ENCODE peak calls at places on chromosome 9, in five cellular contexts. I is ovary, C is transverse colon, R is pancreas, K is neural progenitor cell. F is an unnamed sample.

GRCh38 chr9:78612089-78612488 is 315.2 kb downstream of the PSAT1 start:
- DNase-seq in I (no peak), C (no peak), R (no peak), K (no peak), F (no peak)

GRCh38 chr9:89219637-89220036 is 41.0 kb upstream of the SHC3 start:
- DNase-seq in I (no peak), C (no peak), R (no peak), K (no peak), F (no peak)

GRCh38 chr9:122246666-122247065 is 17.9 kb upstream of the LHX6 start:
- DNase-seq in I (no peak), C (no peak), R (no peak), K (no peak), F (no peak)

GRCh38 chr9:77899679-77900354 is 131.8 kb downstream of the GNAQ start:
- DNase-seq in I (no peak), C (no peak), R (no peak), K (no peak), F (no peak)

GRCh38 chr9:36149197-36149596 is 12.7 kb downstream of the GLIPR2 start:
- DNase-seq in I (peak), C (no peak), R (no peak), K (no peak), F (no peak)

GRCh38 chr9:88216132-88216995 is 78.1 kb upstream of the SPATA31C2 start:
- DNase-seq in I (no peak), C (no peak), R (no peak), K (no peak), F (no peak)

GRCh38 chr9:72983056-72983455 is 30.2 kb upstream of the ALDH1A1 start:
- DNase-seq in I (no peak), C (no peak), R (peak), K (no peak), F (no peak)

GRCh38 chr9:124939944-124940343 is 939 bp downstream of the GOLGA1 start:
- DNase-seq in I (no peak), C (no peak), R (no peak), K (no peak), F (no peak)

GRCh38 chr9:107284636-107285035 is 1.6 kb downstream of the RAD23B start:
- DNase-seq in I (no peak), C (no peak), R (no peak), K (no peak), F (no peak)

GRCh38 chr9:74519419-74519818 is 22.3 kb downstream of the RORB start:
- DNase-seq in I (no peak), C (no peak), R (no peak), K (no peak), F (no peak)

GRCh38 chr9:90002299-90003045 is 397.7 kb downstream of the GADD45G start:
- DNase-seq in I (no peak), C (no peak), R (no peak), K (no peak), F (no peak)

GRCh38 chr9:106019017-106019692 is 324.8 kb downstream of the TMEM38B start:
- DNase-seq in I (peak), C (no peak), R (no peak), K (no peak), F (no peak)

GRCh38 chr9:82080265-82080664 is 91.7 kb downstream of the SPATA31D1 start:
- DNase-seq in I (no peak), C (no peak), R (no peak), K (peak), F (no peak)

GRCh38 chr9:126417007-126417406 is 90.4 kb downstream of the MVB12B start:
- DNase-seq in I (no peak), C (no peak), R (no peak), K (no peak), F (no peak)

GRCh38 chr9:130775336-130775991 is 59.6 kb upstream of the ABL1 start:
- DNase-seq in I (no peak), C (no peak), R (no peak), K (no peak), F (no peak)

GRCh38 chr9:110942522-110942921 is 95.7 kb downstream of the LPAR1 start:
- DNase-seq in I (no peak), C (no peak), R (no peak), K (no peak), F (no peak)

GRCh38 chr9:89277454-89277853 is 33.5 kb upstream of the CKS2 start:
- DNase-seq in I (no peak), C (peak), R (no peak), K (no peak), F (no peak)

GRCh38 chr9:967851-968641 is 8.4 kb upstream of the DMRT3 start:
- DNase-seq in I (no peak), C (no peak), R (no peak), K (peak), F (no peak)

GRCh38 chr9:127742435-127743088 is 7.5 kb upstream of the TOR2A start:
- DNase-seq in I (peak), C (no peak), R (peak), K (peak), F (no peak)

GRCh38 chr9:8674550-8674949 is 875.0 kb upstream of the DMAC1 start:
- DNase-seq in I (no peak), C (no peak), R (no peak), K (no peak), F (no peak)

GRCh38 chr9:70641631-70642030 is 227.2 kb upstream of the KLF9 start:
- DNase-seq in I (peak), C (no peak), R (no peak), K (no peak), F (no peak)

GRCh38 chr9:2142212-2142611 is 127.1 kb downstream of the SMARCA2 start:
- DNase-seq in I (no peak), C (no peak), R (no peak), K (no peak), F (no peak)

GRCh38 chr9:23447166-23447565 is 378.9 kb downstream of the ELAVL2 start:
- DNase-seq in I (no peak), C (no peak), R (no peak), K (no peak), F (peak)

GRCh38 chr9:137426018-137426681 is 3.0 kb downstream of the NOXA1 start:
- DNase-seq in I (no peak), C (no peak), R (peak), K (no peak), F (no peak)
- H3K27ac ChIP-seq in I (no peak), C (no peak), R (no peak), K (no peak), F (no peak)

GRCh38 chr9:134374301-134375010 is 48.2 kb downstream of the RXRA start:
- DNase-seq in I (no peak), C (no peak), R (peak), K (no peak), F (peak)
- H3K27ac ChIP-seq in I (peak), C (peak), R (peak), K (no peak), F (peak)

GRCh38 chr9:94993821-94994165 is 267.3 kb downstream of the AOPEP start:
- DNase-seq in I (no peak), C (no peak), R (no peak), K (no peak), F (no peak)
- H3K27ac ChIP-seq in I (peak), C (no peak), R (no peak), K (no peak), F (no peak)

GRCh38 chr9:15137658-15138356 is 169.2 kb downstream of the TTC39B start:
- DNase-seq in I (no peak), C (no peak), R (no peak), K (no peak), F (no peak)
- H3K27ac ChIP-seq in I (no peak), C (no peak), R (no peak), K (no peak), F (no peak)

DNA sequence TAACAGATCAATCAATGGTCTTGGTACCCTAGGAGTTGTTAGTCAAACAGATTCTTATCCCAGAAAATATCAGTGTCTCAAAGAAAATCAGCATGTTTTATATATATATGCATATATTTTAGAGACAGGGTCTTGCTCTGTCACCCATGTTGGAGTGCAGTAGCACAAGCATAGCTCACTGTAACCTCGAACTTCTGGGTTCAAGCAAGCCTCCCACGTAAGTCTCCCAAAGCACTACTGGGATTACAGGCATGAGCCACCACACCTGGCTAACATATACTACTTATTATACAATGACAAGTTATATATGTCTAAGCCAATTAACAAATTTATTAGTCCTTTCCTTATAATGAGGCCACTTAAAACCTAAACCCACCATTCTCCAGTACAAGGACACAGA is 10.4 kb downstream of the RAB14 start:
- DNase-seq in I (no peak), C (no peak), R (no peak), K (no peak), F (no peak)
- H3K27ac ChIP-seq in I (no peak), C (no peak), R (no peak), K (no peak), F (no peak)

GRCh38 chr9:69172895-69173294 is 1.2 kb upstream of the TJP2 start:
- DNase-seq in I (no peak), C (no peak), R (no peak), K (no peak), F (no peak)

GRCh38 chr9:69173891-69174644 is at the start of gene TJP2:
- DNase-seq in I (peak), C (peak), R (peak), K (peak), F (peak)

GRCh38 chr9:69171517-69171916 is 2.6 kb upstream of the TJP2 start:
- DNase-seq in I (no peak), C (no peak), R (no peak), K (no peak), F (no peak)

GRCh38 chr9:69174645-69175487 is 789 bp downstream of the TJP2 start:
- DNase-seq in I (peak), C (peak), R (no peak), K (peak), F (peak)

GRCh38 chr9:69173497-69173890 is 583 bp upstream of the TJP2 start:
- DNase-seq in I (no peak), C (no peak), R (no peak), K (no peak), F (no peak)
- H3K27ac ChIP-seq in I (peak), C (peak), R (no peak), K (no peak), F (peak)